ENCODE peak calls at places on chromosome 11, in ten cellular contexts. One of them, this sample, is unnamed.

GRCh38 chr11:70669871-70670683 is 271.7 kb downstream of the CTTN start:
- DNase-seq in GM03348: no peak
- DNase-seq in substantia nigra: peak
- DNase-seq in posterior cingulate gyrus: no peak
- DNase-seq in CD4-positive, CD25-positive, alpha-beta regulatory T cell: no peak
- DNase-seq in iris pigment epithelial cell: no peak
- DNase-seq in A172: no peak
- DNase-seq in stimulated activated naive CD8-positive, alpha-beta T cell treated with anti-CD3 and anti-CD28 coated beads, Interleukin-15, amount 100 ng/mL, for 72 hours: no peak
- DNase-seq in NCI-H82: peak
- DNase-seq in endothelial cell: no peak
- DNase-seq in this sample: no peak

GRCh38 chr11:108902027-108902469 is 237.2 kb downstream of the DDX10 start:
- DNase-seq in iris pigment epithelial cell: no peak
- DNase-seq in substantia nigra: no peak
- DNase-seq in CD4-positive, CD25-positive, alpha-beta regulatory T cell: no peak
- DNase-seq in posterior cingulate gyrus: no peak
- DNase-seq in GM03348: no peak
- DNase-seq in stimulated activated naive CD8-positive, alpha-beta T cell treated with anti-CD3 and anti-CD28 coated beads, Interleukin-15, amount 100 ng/mL, for 72 hours: no peak
- DNase-seq in NCI-H82: no peak
- DNase-seq in A172: no peak
- DNase-seq in endothelial cell: no peak
- DNase-seq in this sample: no peak

GRCh38 chr11:75476716-75477613 is 44.0 kb upstream of the KLHL35 start:
- DNase-seq in GM03348: no peak
- DNase-seq in CD4-positive, CD25-positive, alpha-beta regulatory T cell: no peak
- DNase-seq in NCI-H82: no peak
- DNase-seq in posterior cingulate gyrus: no peak
- DNase-seq in iris pigment epithelial cell: peak
- DNase-seq in endothelial cell: no peak
- DNase-seq in A172: no peak
- DNase-seq in stimulated activated naive CD8-positive, alpha-beta T cell treated with anti-CD3 and anti-CD28 coated beads, Interleukin-15, amount 100 ng/mL, for 72 hours: no peak
- DNase-seq in substantia nigra: peak
- DNase-seq in this sample: no peak

GRCh38 chr11:4038973-4039372 is 55.6 kb upstream of the RRM1 start:
- DNase-seq in stimulated activated naive CD8-positive, alpha-beta T cell treated with anti-CD3 and anti-CD28 coated beads, Interleukin-15, amount 100 ng/mL, for 72 hours: no peak
- DNase-seq in A172: no peak
- DNase-seq in CD4-positive, CD25-positive, alpha-beta regulatory T cell: no peak
- DNase-seq in GM03348: no peak
- DNase-seq in endothelial cell: no peak
- DNase-seq in substantia nigra: no peak
- DNase-seq in posterior cingulate gyrus: no peak
- DNase-seq in iris pigment epithelial cell: peak
- DNase-seq in NCI-H82: no peak
- DNase-seq in this sample: no peak

GRCh38 chr11:112784323-112785073 is 176.7 kb upstream of the NCAM1 start:
- DNase-seq in A172: peak
- DNase-seq in substantia nigra: peak
- DNase-seq in CD4-positive, CD25-positive, alpha-beta regulatory T cell: no peak
- DNase-seq in endothelial cell: no peak
- DNase-seq in posterior cingulate gyrus: peak
- DNase-seq in iris pigment epithelial cell: peak
- DNase-seq in stimulated activated naive CD8-positive, alpha-beta T cell treated with anti-CD3 and anti-CD28 coated beads, Interleukin-15, amount 100 ng/mL, for 72 hours: no peak
- DNase-seq in GM03348: peak
- DNase-seq in NCI-H82: peak
- DNase-seq in this sample: no peak

GRCh38 chr11:71188073-71188472 is 64.3 kb downstream of the SHANK2 start:
- DNase-seq in NCI-H82: no peak
- DNase-seq in GM03348: no peak
- DNase-seq in endothelial cell: no peak
- DNase-seq in iris pigment epithelial cell: no peak
- DNase-seq in CD4-positive, CD25-positive, alpha-beta regulatory T cell: no peak
- DNase-seq in posterior cingulate gyrus: no peak
- DNase-seq in A172: no peak
- DNase-seq in substantia nigra: no peak
- DNase-seq in stimulated activated naive CD8-positive, alpha-beta T cell treated with anti-CD3 and anti-CD28 coated beads, Interleukin-15, amount 100 ng/mL, for 72 hours: no peak
- DNase-seq in this sample: no peak

GRCh38 chr11:75966546-75967287 is 151.7 kb downstream of the UVRAG start:
- DNase-seq in iris pigment epithelial cell: peak
- DNase-seq in NCI-H82: no peak
- DNase-seq in substantia nigra: no peak
- DNase-seq in stimulated activated naive CD8-positive, alpha-beta T cell treated with anti-CD3 and anti-CD28 coated beads, Interleukin-15, amount 100 ng/mL, for 72 hours: no peak
- DNase-seq in GM03348: peak
- DNase-seq in A172: peak
- DNase-seq in posterior cingulate gyrus: no peak
- DNase-seq in CD4-positive, CD25-positive, alpha-beta regulatory T cell: no peak
- DNase-seq in endothelial cell: no peak
- DNase-seq in this sample: peak

GRCh38 chr11:41377709-41378394 is 81.6 kb downstream of the LRRC4C start:
- DNase-seq in posterior cingulate gyrus: no peak
- DNase-seq in endothelial cell: no peak
- DNase-seq in substantia nigra: no peak
- DNase-seq in NCI-H82: peak
- DNase-seq in stimulated activated naive CD8-positive, alpha-beta T cell treated with anti-CD3 and anti-CD28 coated beads, Interleukin-15, amount 100 ng/mL, for 72 hours: no peak
- DNase-seq in GM03348: no peak
- DNase-seq in CD4-positive, CD25-positive, alpha-beta regulatory T cell: no peak
- DNase-seq in A172: no peak
- DNase-seq in iris pigment epithelial cell: no peak
- DNase-seq in this sample: no peak

GRCh38 chr11:102007567-102008437 is 39.4 kb upstream of the CFAP300 start:
- DNase-seq in substantia nigra: no peak
- DNase-seq in iris pigment epithelial cell: peak
- DNase-seq in CD4-positive, CD25-positive, alpha-beta regulatory T cell: peak
- DNase-seq in NCI-H82: peak
- DNase-seq in GM03348: peak
- DNase-seq in endothelial cell: no peak
- DNase-seq in A172: peak
- DNase-seq in posterior cingulate gyrus: no peak
- DNase-seq in stimulated activated naive CD8-positive, alpha-beta T cell treated with anti-CD3 and anti-CD28 coated beads, Interleukin-15, amount 100 ng/mL, for 72 hours: no peak
- DNase-seq in this sample: peak

This sample was measured in fibroblast of gingiva.